ENCODE peak calls at places on chromosomes 2 and 18, in eight cellular contexts. B, V, K, D, C, M, W and Q are unnamed samples.
A peak's percentile ranks its signal among the peaks of the same experiment; 100 is the strongest.

GRCh38 chr2:207394203-207394741 is 135.5 kb upstream of the CREB1 start:
- DNase-seq in M (peak; percentile 53), W (no peak), D (no peak), V (no peak), C (no peak), B (no peak), K (no peak), Q (no peak)

GRCh38 chr2:175233135-175233719 is 51.7 kb upstream of the ATP5MC3 start:
- DNase-seq in W (no peak), C (no peak), V (no peak), D (peak; percentile 35), M (peak; percentile 62), K (no peak), B (no peak), Q (peak; percentile 29)

GRCh38 chr18:41226186-41226585 is 728.8 kb upstream of the PIK3C3 start:
- DNase-seq in B (no peak), D (no peak), K (no peak), C (no peak), V (no peak), M (peak; percentile 87), W (no peak), Q (no peak)

GRCh38 chr2:67322361-67323001 is 74.7 kb upstream of the ETAA1 start:
- DNase-seq in W (peak; percentile 69), B (no peak), M (peak; percentile 58), C (no peak), K (peak; percentile 76), V (no peak), D (peak; percentile 48), Q (peak; percentile 23)

GRCh38 chr2:7083580-7084509 is 166.6 kb downstream of the RNF144A start:
- DNase-seq in D (peak; percentile 47), B (no peak), K (no peak), M (peak; percentile 18), C (no peak), V (no peak), W (peak; percentile 60), Q (no peak)

GRCh38 chr18:27985800-27986199 is 191.1 kb downstream of the CDH2 start:
- DNase-seq in B (no peak), M (no peak), V (no peak), C (no peak), D (no peak), K (no peak), W (no peak), Q (no peak)

GRCh38 chr2:101766871-101767739 is 69.6 kb downstream of the MAP4K4 start:
- DNase-seq in W (peak; percentile 89), B (no peak), V (no peak), M (peak; percentile 100), C (no peak), D (no peak), K (no peak), Q (peak; percentile 73)

GRCh38 chr2:149871091-149871885 is 283.7 kb upstream of the MMADHC start:
- DNase-seq in B (no peak), C (no peak), K (no peak), W (no peak), V (no peak), D (no peak), M (no peak), Q (no peak)

GRCh38 chr18:46169464-46169941 is 65.3 kb downstream of the HAUS1 start:
- DNase-seq in D (no peak), W (no peak), B (no peak), M (peak; percentile 87), C (no peak), K (peak; percentile 42), V (no peak), Q (no peak)

GRCh38 chr2:127645395-127646291 is at the start of gene GPR17:
- DNase-seq in W (no peak), K (no peak), V (peak; percentile 63), C (peak; percentile 35), B (no peak), M (no peak), D (peak; percentile 51), Q (no peak)

GRCh38 chr18:48452863-48453323 is 43.7 kb upstream of the ZBTB7C start:
- DNase-seq in M (peak; percentile 55), K (no peak), V (peak; percentile 84), C (no peak), B (no peak), D (peak; percentile 53), W (peak; percentile 47), Q (no peak)

GRCh38 chr2:239593965-239594771 is 193.3 kb upstream of the HDAC4 start:
- DNase-seq in D (peak; percentile 66), M (no peak), K (no peak), W (no peak), B (no peak), V (peak; percentile 49), C (peak; percentile 30), Q (no peak)

DNA sequence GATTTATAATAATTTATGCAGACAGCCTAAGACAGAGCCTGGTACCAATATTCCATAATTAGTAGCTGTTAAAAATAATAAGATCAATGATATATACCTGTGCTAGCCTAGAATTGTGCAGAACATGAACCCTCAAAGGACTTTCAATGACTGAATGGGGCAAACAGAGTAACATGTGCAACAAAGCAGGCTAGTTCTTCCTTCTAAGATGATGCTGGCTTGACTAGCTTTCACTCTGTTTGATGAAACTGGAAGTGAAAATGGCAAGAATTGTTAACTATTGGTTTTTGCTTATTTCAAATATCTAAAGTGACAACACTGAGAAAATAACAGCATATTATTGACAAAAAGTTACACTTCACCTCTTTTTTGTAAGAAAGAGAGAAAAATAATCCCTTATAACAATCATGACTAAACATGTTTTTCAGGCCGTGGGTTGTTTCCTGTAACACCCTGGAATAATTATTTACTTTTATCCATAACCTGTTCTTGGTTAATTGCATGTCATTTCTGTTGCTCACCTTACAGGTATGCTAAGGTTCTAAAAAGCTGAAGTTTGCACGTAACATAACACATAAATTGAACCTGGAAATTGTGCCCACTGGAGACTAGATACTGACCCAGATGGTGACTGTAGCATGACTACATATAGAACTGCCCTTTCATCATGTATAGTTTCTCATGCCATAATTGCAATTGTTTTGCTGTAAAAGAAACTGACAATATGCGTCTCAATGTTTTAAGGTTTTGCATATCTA is 108.7 kb downstream of the C18orf54 start:
- DNase-seq in B (no peak), C (no peak), W (no peak), D (no peak), M (no peak), V (no peak), K (no peak), Q (no peak)
- TF ChIP-seq CTCF in B (no peak), C (no peak), W (no peak), D (no peak), M (no peak), V (no peak), K (no peak), Q (no peak)

DNA sequence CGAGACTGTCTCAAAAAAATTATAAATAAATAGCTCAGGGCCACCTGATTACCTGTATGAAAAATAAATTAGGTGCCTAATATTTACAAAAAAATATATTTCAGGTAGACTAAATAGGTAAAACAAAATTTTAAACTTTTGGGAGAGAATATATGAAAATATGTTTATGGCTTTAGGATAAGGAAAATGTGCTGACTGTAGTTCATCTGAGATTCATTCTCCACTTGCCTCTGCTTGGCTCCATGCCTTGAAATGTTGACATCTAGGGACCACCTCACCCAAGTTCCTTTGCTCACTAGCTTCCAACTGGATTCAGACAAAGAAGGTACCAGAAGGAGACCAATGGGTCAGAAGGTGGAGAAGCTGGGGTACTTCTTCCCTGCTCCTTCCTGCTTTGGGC is 9.7 kb upstream of the SERTAD2 start:
- DNase-seq in B (no peak), M (no peak), C (no peak), V (no peak), W (no peak), D (no peak), K (no peak), Q (no peak)
- TF ChIP-seq CTCF in B (no peak), M (no peak), C (no peak), V (no peak), W (no peak), D (no peak), K (no peak), Q (no peak)

GRCh38 chr2:227461878-227462462 is 10.0 kb upstream of the AGFG1 start:
- DNase-seq in W (no peak), D (no peak), M (no peak), V (no peak), C (no peak), K (no peak), B (no peak), Q (no peak)

GRCh38 chr2:227462463-227462951 is 9.4 kb upstream of the AGFG1 start:
- DNase-seq in K (no peak), D (peak; percentile 25), C (no peak), B (no peak), V (no peak), W (no peak), M (no peak), Q (no peak)

GRCh38 chr2:227460833-227461232 is 11.1 kb upstream of the AGFG1 start:
- DNase-seq in W (no peak), B (no peak), M (peak; percentile 60), C (no peak), K (no peak), V (no peak), D (no peak), Q (no peak)

GRCh38 chr2:227462972-227463931 is 8.7 kb upstream of the AGFG1 start:
- DNase-seq in W (peak; percentile 35), D (no peak), M (no peak), K (no peak), C (no peak), B (no peak), V (no peak), Q (no peak)

GRCh38 chr2:227460079-227460485 is 11.9 kb upstream of the AGFG1 start:
- DNase-seq in K (peak; percentile 59), M (peak; percentile 97), C (no peak), B (no peak), V (no peak), W (no peak), D (no peak), Q (no peak)
- TF ChIP-seq CTCF in K (no peak), M (no peak), C (no peak), B (no peak), V (no peak), W (no peak), D (no peak), Q (no peak)

GRCh38 chr2:1132328-1132964 is 181.8 kb downstream of the SNTG2 start:
- DNase-seq in M (no peak), B (no peak), W (no peak), V (no peak), D (no peak), C (no peak), K (no peak), Q (no peak)

GRCh38 chr2:1134629-1135028 is 184.0 kb downstream of the SNTG2 start:
- DNase-seq in M (no peak), D (no peak), B (no peak), K (no peak), W (no peak), V (no peak), C (no peak), Q (no peak)

GRCh38 chr2:1137992-1138391 is 187.3 kb downstream of the SNTG2 start:
- DNase-seq in C (no peak), D (no peak), K (no peak), V (no peak), M (no peak), B (no peak), W (no peak), Q (no peak)

GRCh38 chr2:1136807-1137663 is 186.4 kb downstream of the SNTG2 start:
- DNase-seq in K (no peak), M (no peak), W (no peak), B (no peak), V (no peak), D (no peak), C (no peak), Q (no peak)

DNA sequence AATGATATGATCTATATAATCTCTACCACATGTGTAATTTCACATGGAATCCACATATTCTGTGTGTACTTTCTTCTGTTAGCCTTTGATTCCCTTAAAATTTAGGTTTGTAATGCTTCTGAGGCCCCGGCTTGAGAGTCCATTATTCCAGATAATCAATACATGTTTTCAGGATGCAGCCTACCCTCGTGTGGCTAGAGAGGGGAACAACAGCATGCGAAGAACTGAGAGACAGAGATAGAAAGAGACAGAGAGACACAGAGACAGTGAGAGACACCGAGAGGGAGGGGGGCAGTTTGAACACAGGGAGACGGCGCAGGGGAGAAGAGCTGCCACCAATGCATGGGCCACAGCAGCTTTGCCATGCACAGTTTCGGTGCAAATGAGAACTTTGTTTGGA is 185.4 kb downstream of the SNTG2 start:
- DNase-seq in V (no peak), K (no peak), B (no peak), M (no peak), C (no peak), W (peak; percentile 46), D (no peak), Q (no peak)
- TF ChIP-seq CTCF in V (no peak), K (no peak), B (no peak), M (no peak), C (no peak), W (peak; percentile 66), D (peak; percentile 44), Q (peak; percentile 52)